ENCODE peak calls at places on chromosomes 13 and 19, in six cellular contexts. I, U, W, Z, N and G are unnamed samples.

GRCh38 chr13:90717451-90717936 is 630.0 kb upstream of the MIR17HG start:
- DNase-seq in I (no peak), U (no peak), W (peak), Z (no peak), N (peak), G (no peak)

GRCh38 chr19:38617764-38618589 is at the start of gene MAP4K1:
- DNase-seq in I (peak), U (no peak), W (no peak), Z (peak), N (no peak), G (peak)

GRCh38 chr13:99894835-99895427 is 76.6 kb downstream of the ZIC5 start:
- DNase-seq in I (no peak), U (no peak), W (no peak), Z (no peak), N (no peak), G (no peak)

GRCh38 chr19:14475251-14476073 is at the start of gene PTGER1:
- DNase-seq in I (no peak), U (no peak), W (peak), Z (no peak), N (no peak), G (no peak)

GRCh38 chr13:113167575-113167974 is 9.1 kb downstream of the PROZ start:
- DNase-seq in I (no peak), U (no peak), W (no peak), Z (no peak), N (no peak), G (no peak)

GRCh38 chr13:44191504-44192171 is 182.0 kb upstream of the SERP2 start:
- DNase-seq in I (peak), U (no peak), W (peak), Z (peak), N (peak), G (no peak)

GRCh38 chr13:105961438-105961837 is 574.0 kb downstream of the EFNB2 start:
- DNase-seq in I (no peak), U (no peak), W (no peak), Z (no peak), N (no peak), G (no peak)

GRCh38 chr19:8366121-8366581 is 2.2 kb downstream of the ANGPTL4 start:
- DNase-seq in I (no peak), U (no peak), W (peak), Z (no peak), N (no peak), G (no peak)

GRCh38 chr19:12985049-12985776 is 10.1 kb upstream of the NFIX start:
- DNase-seq in I (peak), U (no peak), W (no peak), Z (peak), N (no peak), G (no peak)

GRCh38 chr13:83839158-83839557 is 43.1 kb downstream of the SLITRK1 start:
- DNase-seq in I (no peak), U (no peak), W (no peak), Z (no peak), N (no peak), G (no peak)

GRCh38 chr19:32387701-32388392 is 17.7 kb upstream of the DPY19L3 start:
- DNase-seq in I (no peak), U (no peak), W (peak), Z (no peak), N (no peak), G (no peak)

GRCh38 chr13:40776232-40776631 is 5.2 kb upstream of the MRPS31 start:
- DNase-seq in I (no peak), U (no peak), W (no peak), Z (no peak), N (no peak), G (no peak)

GRCh38 chr19:9910625-9911024 is 25.7 kb downstream of the OLFM2 start:
- DNase-seq in I (no peak), U (no peak), W (no peak), Z (no peak), N (no peak), G (no peak)

GRCh38 chr19:48258350-48258749 is 2.6 kb upstream of the CARD8 start:
- DNase-seq in I (no peak), U (no peak), W (no peak), Z (no peak), N (no peak), G (no peak)

GRCh38 chr19:29798783-29799182 is 13.0 kb upstream of the CCNE1 start:
- DNase-seq in I (no peak), U (no peak), W (peak), Z (no peak), N (no peak), G (no peak)

GRCh38 chr13:29923554-29924481 is 73.4 kb upstream of the UBL3 start:
- DNase-seq in I (peak), U (peak), W (peak), Z (peak), N (peak), G (peak)

GRCh38 chr13:47252627-47253026 is 355.8 kb upstream of the HTR2A start:
- DNase-seq in I (no peak), U (no peak), W (no peak), Z (no peak), N (no peak), G (no peak)

GRCh38 chr19:6210091-6210490 is 69.7 kb downstream of the MLLT1 start:
- DNase-seq in I (no peak), U (no peak), W (no peak), Z (no peak), N (no peak), G (no peak)

GRCh38 chr19:55433292-55433691 is 9.8 kb downstream of the SHISA7 start:
- DNase-seq in I (no peak), U (no peak), W (no peak), Z (no peak), N (no peak), G (no peak)

GRCh38 chr19:47056416-47056815 is 8.0 kb upstream of the TMEM160 start:
- DNase-seq in I (no peak), U (no peak), W (no peak), Z (no peak), N (no peak), G (no peak)

GRCh38 chr13:34863360-34864135 is 78.5 kb upstream of the NBEA start:
- DNase-seq in I (no peak), U (no peak), W (peak), Z (no peak), N (peak), G (no peak)

GRCh38 chr13:35474551-35474950 is 1.9 kb downstream of the MAB21L1 start:
- DNase-seq in I (no peak), U (no peak), W (no peak), Z (no peak), N (no peak), G (no peak)

GRCh38 chr13:106916329-106916728 is 348.4 kb upstream of the ARGLU1 start:
- DNase-seq in I (no peak), U (no peak), W (peak), Z (no peak), N (no peak), G (no peak)

GRCh38 chr13:75365724-75366173 is 116.2 kb downstream of the TBC1D4 start:
- DNase-seq in I (no peak), U (no peak), W (peak), Z (no peak), N (peak), G (no peak)

GRCh38 chr13:42786696-42787095 is 5.3 kb downstream of the FAM216B start:
- DNase-seq in I (no peak), U (no peak), W (no peak), Z (no peak), N (no peak), G (no peak)

GRCh38 chr13:94120878-94121277 is 358.6 kb downstream of the DCT start:
- DNase-seq in I (no peak), U (no peak), W (no peak), Z (no peak), N (no peak), G (no peak)

GRCh38 chr13:51435002-51435578 is 17.7 kb downstream of the INTS6 start:
- DNase-seq in I (no peak), U (no peak), W (peak), Z (no peak), N (no peak), G (no peak)

GRCh38 chr19:50784710-50785109 is 5.5 kb upstream of the ACP4 start:
- DNase-seq in I (no peak), U (no peak), W (no peak), Z (no peak), N (no peak), G (no peak)

GRCh38 chr13:48769107-48769704 is 115.5 kb downstream of the CYSLTR2 start:
- DNase-seq in I (peak), U (peak), W (peak), Z (peak), N (peak), G (peak)

GRCh38 chr19:1000095-1000494 is at the start of gene GRIN3B:
- DNase-seq in I (no peak), U (no peak), W (peak), Z (peak), N (no peak), G (no peak)

GRCh38 chr13:28497143-28497876 is 2.4 kb upstream of the FLT1 start:
- DNase-seq in I (no peak), U (no peak), W (peak), Z (no peak), N (no peak), G (no peak)

DNA sequence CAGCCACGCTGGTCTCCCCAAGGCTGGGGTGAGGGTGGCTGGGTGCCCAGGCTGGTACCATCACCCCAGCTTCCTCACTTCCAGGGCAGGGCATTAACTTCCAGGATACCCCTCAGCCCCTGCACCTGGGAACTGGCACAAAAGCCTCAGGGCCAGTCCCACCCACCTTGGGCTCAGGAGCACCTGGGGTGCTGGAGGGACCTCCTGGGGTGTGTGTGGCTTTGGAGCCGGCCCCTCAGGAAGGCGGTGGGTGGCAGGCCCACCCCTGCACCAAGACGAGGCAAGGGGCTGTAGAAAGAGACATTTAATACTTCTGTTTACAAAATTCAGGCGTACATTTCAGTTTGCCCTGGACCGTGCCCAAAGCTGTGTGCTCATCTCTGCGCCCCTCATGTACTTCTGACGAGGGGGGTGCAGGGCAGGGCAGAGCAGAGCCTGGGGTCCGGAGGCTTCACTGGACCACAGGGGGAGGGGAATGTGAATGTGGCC is 16.8 kb downstream of the MPND start:
- DNase-seq in I (no peak), U (no peak), W (no peak), Z (no peak), N (no peak), G (no peak)
- TF ChIP-seq CTCF in I (no peak), U (no peak), W (no peak), Z (no peak), N (no peak), G (no peak)

DNA sequence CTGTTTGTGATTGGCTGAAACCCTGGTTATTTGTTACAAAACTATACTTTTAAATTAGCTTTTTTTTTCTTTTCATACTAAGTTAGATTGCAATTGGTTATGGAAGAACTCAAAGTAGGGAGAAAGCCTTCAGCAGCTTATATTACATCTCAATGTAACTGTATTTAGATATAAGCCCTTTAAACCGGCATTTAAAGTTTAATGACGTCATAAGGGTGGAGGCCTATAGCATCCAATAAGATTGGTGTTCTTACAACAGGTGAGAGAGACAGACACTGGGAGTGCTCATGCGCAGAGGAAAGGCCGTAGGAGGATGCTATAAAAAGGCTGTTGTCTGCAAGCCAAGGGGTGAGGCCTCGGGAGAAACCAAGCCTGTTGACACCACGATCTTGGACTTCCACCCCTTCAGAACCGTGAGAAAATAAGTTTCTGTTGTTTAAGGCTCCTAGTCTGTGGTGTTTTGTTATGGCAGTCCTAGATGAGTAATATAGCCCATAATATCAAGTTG is 1198.8 kb upstream of the SPRY2 start:
- DNase-seq in I (no peak), U (no peak), W (no peak), Z (no peak), N (no peak), G (no peak)
- TF ChIP-seq CTCF in I (no peak), U (no peak), W (no peak), Z (no peak), N (no peak), G (no peak)

GRCh38 chr19:54430306-54431254 is 15.3 kb downstream of the TTYH1 start:
- DNase-seq in I (peak), U (no peak), W (peak), Z (no peak), N (no peak), G (no peak)
- TF ChIP-seq CTCF in I (peak), U (no peak), W (peak), Z (no peak), N (no peak), G (no peak)

GRCh38 chr19:40217027-40217810 is 965 bp downstream of the TTC9B start:
- DNase-seq in I (no peak), U (no peak), W (no peak), Z (peak), N (no peak), G (no peak)
- TF ChIP-seq CTCF in I (no peak), U (no peak), W (peak), Z (no peak), N (peak), G (peak)

GRCh38 chr13:31703780-31704179 is 35.5 kb upstream of the RXFP2 start:
- DNase-seq in I (no peak), U (no peak), W (no peak), Z (no peak), N (no peak), G (no peak)

GRCh38 chr13:31697290-31697689 is 42.0 kb upstream of the RXFP2 start:
- DNase-seq in I (no peak), U (no peak), W (no peak), Z (no peak), N (no peak), G (no peak)

GRCh38 chr13:31699650-31700049 is 39.7 kb upstream of the RXFP2 start:
- DNase-seq in I (no peak), U (no peak), W (peak), Z (no peak), N (no peak), G (no peak)
- TF ChIP-seq CTCF in I (no peak), U (no peak), W (peak), Z (no peak), N (peak), G (no peak)

DNA sequence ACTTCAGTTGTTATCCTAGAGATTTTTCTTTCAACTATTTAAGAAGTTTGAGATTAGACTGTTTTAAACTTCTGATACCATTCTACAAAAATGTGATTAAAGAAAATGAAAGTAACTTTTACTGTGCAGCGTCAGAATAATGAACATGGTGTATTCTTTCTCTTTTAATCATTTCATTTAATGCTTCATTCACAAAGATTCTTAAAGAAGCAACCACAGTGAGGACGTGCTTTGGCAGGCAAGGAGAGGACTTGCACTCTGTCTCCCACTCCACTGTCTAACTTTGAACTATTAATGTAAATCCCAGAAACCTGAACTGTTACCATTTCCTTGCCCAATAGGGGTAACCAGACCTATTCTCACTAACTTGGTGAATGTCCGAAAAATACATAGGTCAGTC is 137.0 kb downstream of the KCNRG start:
- DNase-seq in I (no peak), U (no peak), W (peak), Z (no peak), N (no peak), G (no peak)
- TF ChIP-seq CTCF in I (no peak), U (no peak), W (no peak), Z (no peak), N (no peak), G (no peak)